ENCODE peak calls at places on chromosomes 4 and X, in ten cellular contexts. R is H9; O is Panc1; H is neural progenitor cell; J is CD8-positive, alpha-beta T cell; C is foreskin keratinocyte; A is left ventricle myocardium inferior; B is A549; I is astrocyte; E is sigmoid colon. M is an unnamed sample. For H3K4me1, the result is how much of the 10 kb centered on the place peaks cover.

GRCh38 chrX:100356497-100356896 is 53.6 kb downstream of the PCDH19 start:
- DNase-seq in R (no peak), O (no peak), H (no peak), J (no peak), C (no peak), A (no peak), B (no peak), I (no peak), E (no peak), M (no peak)

GRCh38 chr4:55154290-55154880 is 29.0 kb upstream of the KDR start:
- DNase-seq in R (no peak), O (no peak), H (no peak), J (no peak), C (no peak), A (no peak), B (no peak), I (no peak), E (no peak), M (no peak)

GRCh38 chr4:143021384-143021783 is 163.3 kb upstream of the USP38 start:
- DNase-seq in R (no peak), O (no peak), H (no peak), J (no peak), C (no peak), A (no peak), B (no peak), I (no peak), E (no peak), M (no peak)

GRCh38 chrX:38803609-38804480 is 2.6 kb downstream of the MID1IP1 start:
- DNase-seq in R (peak), O (no peak), H (peak), J (peak), C (peak), A (peak), B (peak), I (peak), E (peak), M (peak)

GRCh38 chrX:87805829-87806490 is 288.4 kb downstream of the KLHL4 start:
- DNase-seq in R (no peak), O (no peak), H (no peak), J (no peak), C (no peak), A (no peak), B (no peak), I (peak), E (no peak), M (no peak)

GRCh38 chr4:3880595-3881120 is 114.5 kb downstream of the ADRA2C start:
- DNase-seq in R (peak), O (peak), H (peak), J (peak), C (no peak), A (peak), B (peak), I (peak), E (no peak), M (peak)

GRCh38 chr4:57119054-57119651 is 9.0 kb upstream of the IGFBP7 start:
- DNase-seq in R (no peak), O (no peak), H (peak), J (no peak), C (peak), A (peak), B (peak), I (peak), E (peak), M (no peak)

GRCh38 chrX:2536974-2537373 is 36.2 kb upstream of the DHRSX start:
- DNase-seq in R (no peak), O (no peak), H (no peak), J (no peak), C (no peak), A (peak), B (no peak), I (no peak), E (no peak), M (no peak)

GRCh38 chr4:54473077-54473545 is 184.6 kb upstream of the KIT start:
- DNase-seq in R (no peak), O (no peak), H (no peak), J (no peak), C (no peak), A (no peak), B (peak), I (no peak), E (no peak), M (no peak)

GRCh38 chr4:101020956-101021355 is 326.4 kb downstream of the PPP3CA start:
- DNase-seq in R (no peak), O (peak), H (no peak), J (no peak), C (peak), A (no peak), B (peak), I (peak), E (no peak), M (no peak)

GRCh38 chr4:114173968-114174367 is 194.5 kb upstream of the ARSJ start:
- DNase-seq in R (no peak), O (no peak), H (no peak), J (no peak), C (no peak), A (no peak), B (no peak), I (no peak), E (no peak), M (no peak)

GRCh38 chrX:153928846-153929245 is 2.8 kb upstream of the ARHGAP4 start:
- DNase-seq in R (no peak), O (no peak), H (no peak), J (no peak), C (no peak), A (no peak), B (no peak), I (no peak), E (no peak), M (no peak)
- H3K4me1 ChIP-seq in R (under half), O (half or more), H (under half), J (under half), C (under half), A (half or more), B (under half), I (under half), E (under half), M (under half)

GRCh38 chr4:153507679-153508073 is 41.5 kb downstream of the TMEM131L start:
- DNase-seq in R (no peak), O (no peak), H (no peak), J (no peak), C (no peak), A (no peak), B (no peak), I (no peak), E (no peak), M (peak)

GRCh38 chr4:153511104-153511503 is 44.9 kb downstream of the TMEM131L start:
- DNase-seq in R (no peak), O (no peak), H (no peak), J (no peak), C (no peak), A (no peak), B (no peak), I (no peak), E (no peak), M (no peak)

GRCh38 chr4:153510252-153511001 is 44.3 kb downstream of the TMEM131L start:
- DNase-seq in R (no peak), O (no peak), H (no peak), J (no peak), C (no peak), A (no peak), B (no peak), I (no peak), E (no peak), M (no peak)

GRCh38 chr4:153509724-153510123 is 43.6 kb downstream of the TMEM131L start:
- DNase-seq in R (no peak), O (no peak), H (no peak), J (no peak), C (no peak), A (no peak), B (no peak), I (no peak), E (no peak), M (no peak)

DNA sequence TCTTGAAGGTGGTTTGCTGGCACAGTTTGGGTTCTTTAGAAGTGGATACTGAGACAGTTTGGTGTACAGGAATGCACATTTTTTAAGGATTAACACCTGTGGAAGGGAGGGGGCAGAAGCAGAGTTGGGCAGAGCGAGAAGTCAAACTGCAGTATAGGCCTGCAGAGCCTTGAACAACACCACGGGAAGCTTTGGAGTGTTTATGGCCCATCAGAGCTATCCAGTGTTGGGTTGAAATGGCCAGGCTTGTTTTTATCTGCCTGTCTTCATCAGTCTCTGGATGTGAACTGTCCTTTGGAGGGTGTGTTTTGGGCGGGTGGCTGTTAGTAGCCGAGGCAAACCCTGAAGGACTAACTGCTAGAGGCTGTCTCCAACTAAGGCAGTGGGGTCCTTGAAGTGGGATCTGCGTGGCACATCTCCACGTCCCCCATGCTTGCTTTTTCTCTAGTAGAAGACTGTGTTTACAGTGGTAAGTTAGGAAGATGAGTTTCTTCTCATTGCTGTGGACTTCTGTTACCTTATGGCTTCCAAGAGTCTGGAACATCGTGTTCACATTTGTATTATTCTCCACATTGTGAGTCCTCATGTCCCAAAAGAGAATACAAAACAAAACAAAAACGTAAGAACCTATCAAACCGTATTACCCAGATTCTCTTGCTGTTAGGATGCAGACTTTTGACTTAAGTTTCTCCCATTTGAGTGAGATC is 41.0 kb downstream of the TMEM131L start:
- DNase-seq in R (no peak), O (no peak), H (no peak), J (no peak), C (no peak), A (no peak), B (no peak), I (no peak), E (no peak), M (no peak)
- H3K27ac ChIP-seq in R (no peak), O (no peak), H (no peak), J (no peak), C (no peak), A (no peak), B (no peak), I (no peak), E (no peak), M (no peak)

GRCh38 chr4:2259036-2259540 is 2.8 kb downstream of the MXD4 start:
- DNase-seq in R (no peak), O (no peak), H (no peak), J (peak), C (no peak), A (peak), B (no peak), I (no peak), E (peak), M (no peak)

GRCh38 chr4:2261853-2262144 is at the start of gene MXD4:
- DNase-seq in R (no peak), O (no peak), H (no peak), J (no peak), C (no peak), A (no peak), B (no peak), I (no peak), E (no peak), M (no peak)

GRCh38 chr4:2261110-2261852 is 628 bp downstream of the MXD4 start:
- DNase-seq in R (no peak), O (no peak), H (peak), J (peak), C (no peak), A (peak), B (peak), I (peak), E (peak), M (peak)

GRCh38 chr4:2259541-2260267 is 2.2 kb downstream of the MXD4 start:
- DNase-seq in R (no peak), O (no peak), H (no peak), J (peak), C (no peak), A (peak), B (no peak), I (no peak), E (peak), M (no peak)

DNA sequence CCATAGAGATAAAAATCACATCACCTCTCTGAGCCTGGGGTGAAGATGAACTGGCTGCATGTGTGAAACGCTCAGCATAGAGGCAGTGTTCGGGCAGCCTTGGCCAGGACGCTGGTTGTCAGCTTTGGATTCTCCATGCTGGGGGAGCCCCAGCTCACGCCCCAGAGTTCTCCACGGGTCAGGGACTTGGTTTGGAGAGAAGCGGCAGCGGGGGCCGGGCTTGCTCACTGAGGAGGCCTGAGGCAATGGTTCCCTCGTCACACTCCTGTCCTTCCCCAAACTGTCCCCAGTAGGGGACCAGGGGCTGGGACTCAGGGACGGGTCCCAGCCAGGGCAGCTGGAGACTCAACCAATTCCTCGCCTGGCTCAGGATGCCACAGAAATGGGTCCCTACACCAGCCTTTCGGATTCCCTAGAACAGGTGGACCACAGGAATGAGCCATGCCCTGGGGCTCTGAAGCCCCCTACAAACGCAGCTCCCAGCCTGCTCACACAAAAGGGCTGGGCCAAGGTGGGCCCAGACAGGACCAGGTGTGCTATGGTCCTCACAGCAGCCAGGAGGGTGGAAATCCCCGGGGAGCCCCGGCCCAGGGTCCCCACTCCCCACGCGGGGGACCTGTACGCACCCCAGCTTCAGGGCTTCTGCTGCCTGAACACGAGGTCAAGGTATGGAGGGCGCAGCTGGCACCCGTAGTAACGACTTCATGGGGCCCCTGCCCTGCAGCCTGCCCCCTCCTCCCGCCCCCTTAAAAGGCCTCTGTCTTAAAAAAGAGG is 1.4 kb downstream of the MXD4 start:
- DNase-seq in R (peak), O (no peak), H (no peak), J (peak), C (no peak), A (peak), B (no peak), I (no peak), E (peak), M (peak)
- H3K4me1 ChIP-seq in R (under half), O (under half), H (under half), J (under half), C (under half), A (half or more), B (under half), I (under half), E (half or more), M (under half)

GRCh38 chrX:11437642-11438379 is 144.6 kb downstream of the AMELX start:
- DNase-seq in R (no peak), O (no peak), H (no peak), J (no peak), C (no peak), A (peak), B (no peak), I (peak), E (no peak), M (no peak)
- H3K27ac ChIP-seq in R (no peak), O (no peak), H (no peak), J (no peak), C (no peak), A (peak), B (no peak), I (peak), E (peak), M (no peak)

GRCh38 chr4:184344899-184345572 is 127.4 kb upstream of the ENPP6 start:
- DNase-seq in R (no peak), O (no peak), H (no peak), J (no peak), C (no peak), A (no peak), B (no peak), I (no peak), E (no peak), M (no peak)
- H3K4me1 ChIP-seq in R (under half), O (under half), H (under half), J (under half), C (under half), A (half or more), B (under half), I (under half), E (under half), M (under half)